ENCODE peak calls at places on chromosomes 12 and 14, in four cellular contexts. F is iPS DF 6.9; K is Ammon's horn; B is activated CD4-positive, alpha-beta T cell treated with anti-CD3 and anti-CD28 coated beads for 4 hours. W is an unnamed sample.

GRCh38 chr12:449203-449602 is 10.5 kb upstream of the B4GALNT3 start:
- DNase-seq in K (no peak), B (no peak), F (no peak), W (no peak)

GRCh38 chr12:67797316-67797741 is 148.8 kb downstream of the DYRK2 start:
- DNase-seq in K (peak; percentile 7), F (no peak), B (no peak), W (no peak)

GRCh38 chr12:109089683-109090082 is 3.6 kb downstream of the ALKBH2 start:
- DNase-seq in F (no peak), K (no peak), B (no peak), W (no peak)

GRCh38 chr14:68143341-68143807 is 323.8 kb downstream of the RAD51B start:
- DNase-seq in K (peak; percentile 56), F (no peak), B (no peak), W (peak; percentile 27)

GRCh38 chr12:50353869-50354593 is 42.4 kb downstream of the FAM186A start:
- DNase-seq in K (no peak), B (no peak), F (no peak), W (peak; percentile 36)

GRCh38 chr14:72443991-72444431 is 449.9 kb downstream of the DPF3 start:
- DNase-seq in B (peak; percentile 48), K (no peak), F (no peak), W (peak; percentile 59)

GRCh38 chr12:52837341-52837741 is 3.2 kb upstream of the KRT79 start:
- DNase-seq in F (no peak), B (no peak), K (no peak), W (no peak)

GRCh38 chr12:93978553-93978952 is 169.8 kb upstream of the PLXNC1 start:
- DNase-seq in K (no peak), F (no peak), B (no peak), W (no peak)

GRCh38 chr12:123945441-123946151 is 27.0 kb downstream of the CCDC92 start:
- DNase-seq in B (no peak), K (no peak), F (no peak), W (no peak)

GRCh38 chr12:90342081-90342480 is 612.9 kb downstream of the CCER1 start:
- DNase-seq in B (no peak), K (no peak), F (no peak), W (no peak)

GRCh38 chr12:91940826-91941225 is 204.8 kb downstream of the BTG1 start:
- DNase-seq in K (no peak), F (no peak), B (no peak), W (no peak)